ENCODE peak calls at places on chromosomes 4 and X, in five cellular contexts. I is epithelial cell of esophagus, P is A549, B is NCI-H510A treated with DMSO at 0.1 percent for 48 hours, S is GM13977. A is an unnamed sample.
A peak's percentile ranks its signal among the peaks of the same experiment; 100 is the strongest.

GRCh38 chrX:46965125-46965758 is 53.0 kb downstream of the JADE3 start:
- DNase-seq in I (peak; percentile 52), P (no peak), B (no peak), S (no peak), A (peak; percentile 46)

GRCh38 chr4:92514632-92515031 is 210.9 kb downstream of the GRID2 start:
- DNase-seq in S (no peak), I (no peak), B (no peak), P (no peak), A (no peak)

GRCh38 chr4:181008164-181008563 is 1235.0 kb upstream of the TENM3 start:
- DNase-seq in I (no peak), P (peak; percentile 1), S (no peak), B (no peak), A (no peak)

GRCh38 chr4:6011686-6012085 is 6.5 kb downstream of the C4orf50 start:
- DNase-seq in B (peak; percentile 10), P (no peak), I (no peak), S (no peak), A (no peak)

GRCh38 chrX:45001038-45001437 is 128.1 kb downstream of the KDM6A start:
- DNase-seq in B (no peak), P (no peak), I (peak; percentile 14), S (no peak), A (peak; percentile 8)

GRCh38 chr4:121192500-121192899 is 28.4 kb upstream of the TNIP3 start:
- DNase-seq in B (peak; percentile 3), S (peak; percentile 12), I (peak; percentile 54), P (peak; percentile 18), A (peak; percentile 43)

GRCh38 chrX:1264556-1264955 is 4.1 kb upstream of the CSF2RA start:
- DNase-seq in P (peak; percentile 58), I (no peak), S (no peak), B (no peak), A (no peak)

GRCh38 chr4:48943387-48943786 is 36.8 kb upstream of the OCIAD2 start:
- DNase-seq in B (no peak), S (no peak), P (peak; percentile 53), I (peak; percentile 73), A (peak; percentile 62)

GRCh38 chrX:18674788-18675735 is 3.2 kb upstream of the RS1 start:
- DNase-seq in P (peak; percentile 77), S (peak; percentile 86), B (peak; percentile 63), I (peak; percentile 56), A (peak; percentile 46)

A was measured in bronchial epithelial cell.